ENCODE peak calls at places on chromosomes 16 and 17, in four cellular contexts. V, E, Z and S are unnamed samples.

GRCh38 chr16:88796278-88796677 is 7.3 kb upstream of the CDT1 start:
- ATAC-seq in V (no peak), E (no peak), Z (no peak), S (no peak)

GRCh38 chr17:79804856-79805696 is 8.2 kb upstream of the CBX8 start:
- ATAC-seq in V (no peak), E (no peak), Z (no peak), S (no peak)

GRCh38 chr17:79850571-79851460 is 11.6 kb upstream of the CBX4 start:
- ATAC-seq in V (peak), E (no peak), Z (no peak), S (peak)

GRCh38 chr16:21023509-21024202 is 123.1 kb downstream of the LYRM1 start:
- ATAC-seq in V (no peak), E (peak), Z (peak), S (no peak)

GRCh38 chr17:27572665-27573064 is 58.3 kb upstream of the LGALS9 start:
- ATAC-seq in V (peak), E (no peak), Z (no peak), S (peak)

GRCh38 chr16:889586-889985 is 81.2 kb downstream of the LMF1 start:
- ATAC-seq in V (no peak), E (no peak), Z (no peak), S (no peak)

GRCh38 chr17:79970576-79971068 is 65.0 kb downstream of the TBC1D16 start:
- ATAC-seq in V (no peak), E (peak), Z (no peak), S (peak)

GRCh38 chr17:35537569-35538209 is at the start of gene SLFN12L:
- ATAC-seq in V (peak), E (peak), Z (no peak), S (peak)

GRCh38 chr17:77088455-77089117 is 52.2 kb upstream of the SEC14L1 start:
- ATAC-seq in V (peak), E (peak), Z (peak), S (peak)

GRCh38 chr17:63716426-63716825 is 16.5 kb upstream of the LIMD2 start:
- ATAC-seq in V (no peak), E (no peak), Z (no peak), S (no peak)

GRCh38 chr17:38742431-38743308 is 5.5 kb downstream of the PCGF2 start:
- ATAC-seq in V (peak), E (peak), Z (no peak), S (no peak)

GRCh38 chr17:29769225-29769624 is 146.5 kb upstream of the CORO6 start:
- ATAC-seq in V (no peak), E (no peak), Z (no peak), S (no peak)

GRCh38 chr17:19596869-19597268 is 51.7 kb upstream of the ALDH3A2 start:
- ATAC-seq in V (no peak), E (no peak), Z (no peak), S (no peak)

GRCh38 chr17:43545383-43545632 is 832 bp downstream of the ETV4 start:
- ATAC-seq in V (peak), E (peak), Z (no peak), S (no peak)

GRCh38 chr17:61321344-61321743 is 78.3 kb upstream of the TBX2 start:
- ATAC-seq in V (no peak), E (no peak), Z (no peak), S (no peak)